ENCODE peak calls at places on chromosomes 16 and 17, in five cellular contexts. M is GM13977; C is tibial nerve; A is fibroblast of pulmonary artery; Y is CD4-positive, alpha-beta T cell. V is an unnamed sample.

GRCh38 chr16:67723151-67723915 is 4.2 kb upstream of the GFOD2 start:
- DNase-seq in M (no peak), C (no peak), A (no peak), Y (no peak), V (no peak)

GRCh38 chr16:75282811-75283281 is 31.4 kb upstream of the BCAR1 start:
- DNase-seq in M (no peak), C (no peak), A (no peak), Y (no peak), V (no peak)

GRCh38 chr17:13665872-13666635 is 64.3 kb upstream of the HS3ST3A1 start:
- DNase-seq in M (no peak), C (no peak), A (no peak), Y (no peak), V (peak)

GRCh38 chr16:30997887-30998711 is 12.3 kb downstream of the STX1B start:
- DNase-seq in M (no peak), C (no peak), A (peak), Y (no peak), V (no peak)

GRCh38 chr16:11330526-11331237 is 14.6 kb upstream of the RMI2 start:
- DNase-seq in M (no peak), C (no peak), A (no peak), Y (no peak), V (no peak)

GRCh38 chr17:72419866-72420774 is 299.3 kb downstream of the SOX9 start:
- DNase-seq in M (peak), C (no peak), A (no peak), Y (no peak), V (no peak)

GRCh38 chr16:2970563-2970962 is 1.4 kb downstream of the PAQR4 start:
- DNase-seq in M (no peak), C (no peak), A (no peak), Y (no peak), V (no peak)

GRCh38 chr17:40695874-40696472 is 7.6 kb downstream of the KRT24 start:
- DNase-seq in M (no peak), C (no peak), A (no peak), Y (no peak), V (no peak)

GRCh38 chr17:60442271-60443201 is 20.2 kb downstream of the CHCT1 start:
- DNase-seq in M (no peak), C (no peak), A (peak), Y (no peak), V (no peak)

GRCh38 chr17:73474370-73474988 is 162.7 kb upstream of the CDC42EP4 start:
- DNase-seq in M (no peak), C (peak), A (peak), Y (no peak), V (no peak)

GRCh38 chr16:53740933-53741531 is 37.1 kb downstream of the FTO start:
- DNase-seq in M (no peak), C (no peak), A (no peak), Y (no peak), V (no peak)

GRCh38 chr16:49562228-49562627 is 188.6 kb downstream of the C16orf78 start:
- DNase-seq in M (no peak), C (no peak), A (no peak), Y (no peak), V (no peak)

GRCh38 chr16:50038756-50039529 is 13.9 kb downstream of the CNEP1R1 start:
- DNase-seq in M (no peak), C (peak), A (no peak), Y (no peak), V (no peak)

GRCh38 chr16:17194190-17194780 is 276.5 kb downstream of the XYLT1 start:
- DNase-seq in M (peak), C (peak), A (peak), Y (peak), V (no peak)

GRCh38 chr16:70258946-70259345 is 7.2 kb upstream of the EXOSC6 start:
- DNase-seq in M (no peak), C (no peak), A (no peak), Y (no peak), V (peak)

GRCh38 chr17:77615672-77616242 is 342.7 kb upstream of the TNRC6C start:
- DNase-seq in M (no peak), C (no peak), A (no peak), Y (no peak), V (no peak)

GRCh38 chr17:74892974-74893911 is at the start of gene FADS6:
- DNase-seq in M (no peak), C (no peak), A (no peak), Y (no peak), V (no peak)

GRCh38 chr16:87580855-87581261 is 21.4 kb upstream of the JPH3 start:
- DNase-seq in M (no peak), C (no peak), A (peak), Y (no peak), V (no peak)

GRCh38 chr17:66540131-66540781 is 237.8 kb downstream of the PRKCA start:
- DNase-seq in M (no peak), C (peak), A (peak), Y (no peak), V (no peak)

GRCh38 chr17:35088647-35088910 is 25.1 kb upstream of the RFFL start:
- DNase-seq in M (no peak), C (peak), A (no peak), Y (no peak), V (no peak)

GRCh38 chr16:17423195-17423594 is 47.6 kb downstream of the XYLT1 start:
- DNase-seq in M (no peak), C (no peak), A (no peak), Y (no peak), V (peak)

GRCh38 chr16:84600343-84601229 is 17.3 kb downstream of the COTL1 start:
- DNase-seq in M (peak), C (no peak), A (no peak), Y (no peak), V (no peak)

GRCh38 chr17:83200231-83200699 is 120.9 kb downstream of the METRNL start:
- DNase-seq in M (no peak), C (peak), A (no peak), Y (no peak), V (peak)

GRCh38 chr17:6534846-6535514 is 21.4 kb downstream of the PITPNM3 start:
- DNase-seq in M (no peak), C (no peak), A (no peak), Y (no peak), V (peak)

GRCh38 chr17:234163-235047 is 53.0 kb upstream of the DOC2B start:
- DNase-seq in M (no peak), C (no peak), A (no peak), Y (no peak), V (peak)

GRCh38 chr16:3094289-3095027 is 4.6 kb downstream of the ZSCAN10 start:
- DNase-seq in M (peak), C (no peak), A (peak), Y (peak), V (no peak)

DNA sequence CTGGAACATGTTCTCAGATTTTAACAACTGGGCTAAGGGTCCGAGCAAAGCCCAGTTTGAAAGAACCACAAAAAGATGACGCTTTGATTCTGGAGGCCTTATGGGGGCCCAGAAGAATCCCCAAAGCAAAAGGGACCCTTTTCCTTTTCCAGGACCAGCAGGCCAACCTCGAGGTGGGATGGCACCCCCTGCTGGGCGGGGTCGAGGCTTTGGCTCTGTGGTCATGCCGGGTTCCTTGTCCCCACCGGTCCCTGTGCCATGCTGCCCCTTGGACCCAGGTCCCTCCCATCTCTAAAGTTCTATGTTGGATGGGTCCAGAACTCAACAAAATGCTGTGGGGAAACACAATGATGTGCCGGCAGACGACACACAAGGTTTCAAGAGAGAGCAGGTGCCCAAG is 30.9 kb downstream of the TMEM204 start:
- DNase-seq in M (peak), C (no peak), A (no peak), Y (no peak), V (no peak)
- TF ChIP-seq CTCF in M (peak), C (no peak), A (peak), Y (no peak), V (peak)

GRCh38 chr17:32593003-32593402 is 106.2 kb downstream of the CDK5R1 start:
- DNase-seq in M (no peak), C (no peak), A (no peak), Y (no peak), V (no peak)

GRCh38 chr17:32590974-32591373 is 104.2 kb downstream of the CDK5R1 start:
- DNase-seq in M (no peak), C (no peak), A (no peak), Y (no peak), V (no peak)

GRCh38 chr17:32591428-32591827 is 104.6 kb downstream of the CDK5R1 start:
- DNase-seq in M (no peak), C (no peak), A (no peak), Y (no peak), V (no peak)

GRCh38 chr17:32596206-32596605 is 109.4 kb downstream of the CDK5R1 start:
- DNase-seq in M (no peak), C (no peak), A (no peak), Y (no peak), V (no peak)

GRCh38 chr17:32596666-32597065 is 109.9 kb downstream of the CDK5R1 start:
- DNase-seq in M (peak), C (no peak), A (no peak), Y (no peak), V (no peak)
- TF ChIP-seq CTCF in M (no peak), C (no peak), A (no peak), Y (no peak), V (no peak)

DNA sequence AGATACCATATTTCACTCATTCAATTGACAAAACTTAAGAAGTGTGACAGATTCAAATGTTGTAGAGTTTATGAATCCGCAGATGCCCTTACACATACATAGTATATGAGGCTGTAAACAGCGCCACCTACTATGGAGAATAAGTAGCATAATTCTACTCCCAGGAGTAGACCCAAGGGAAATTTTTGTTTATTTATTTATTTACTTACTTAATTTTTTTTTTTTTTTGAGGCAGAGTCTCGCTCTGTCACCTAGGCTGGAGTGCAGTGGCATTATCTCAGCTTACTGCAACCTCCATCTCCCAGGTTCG is 35.5 kb downstream of the GAN start:
- DNase-seq in M (no peak), C (no peak), A (peak), Y (no peak), V (no peak)
- TF ChIP-seq CTCF in M (no peak), C (no peak), A (no peak), Y (no peak), V (peak)

GRCh38 chr16:86073103-86073625 is 174.2 kb downstream of the IRF8 start:
- DNase-seq in M (no peak), C (no peak), A (no peak), Y (no peak), V (peak)
- TF ChIP-seq CTCF in M (no peak), C (no peak), A (no peak), Y (peak), V (peak)

DNA sequence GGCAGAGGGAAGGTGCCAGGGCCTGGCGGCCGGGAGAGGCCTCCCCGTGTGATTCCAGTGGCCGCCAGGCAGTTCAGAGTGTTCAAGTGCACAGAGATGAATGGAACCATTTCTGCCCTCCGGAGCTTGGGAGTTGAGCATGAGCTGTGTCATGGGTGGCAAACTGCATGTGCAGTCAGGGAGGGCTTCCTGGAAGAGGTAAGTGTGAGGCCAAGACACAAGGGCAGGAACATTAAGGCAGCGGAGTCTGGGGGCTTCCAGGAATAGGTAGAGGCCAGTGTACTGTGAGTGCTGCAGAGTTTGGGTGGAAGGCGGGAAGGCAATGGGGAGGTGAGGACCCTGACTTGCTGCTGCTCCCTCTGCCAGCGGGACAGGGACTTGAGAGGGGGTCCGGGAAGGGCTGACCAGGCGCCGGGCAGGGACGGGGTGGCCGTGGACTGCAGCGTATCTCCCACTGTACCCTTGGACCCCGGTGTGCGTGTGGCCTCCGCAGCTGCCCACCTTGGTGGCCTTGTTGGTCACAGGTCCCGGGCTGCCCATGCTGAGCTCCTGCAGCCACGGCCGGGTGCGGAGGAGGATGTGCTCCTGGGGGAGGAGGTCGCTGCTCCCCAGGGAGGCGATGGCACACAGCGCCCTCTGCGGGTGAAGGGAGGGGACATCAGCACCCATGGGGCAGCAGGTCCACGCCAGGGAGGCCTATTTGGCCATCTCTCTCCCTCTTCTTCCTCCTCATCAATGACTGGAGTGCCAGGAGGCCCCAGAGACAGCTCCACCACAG is 7.5 kb upstream of the CEP131 start:
- DNase-seq in M (peak), C (no peak), A (no peak), Y (no peak), V (no peak)
- TF ChIP-seq CTCF in M (peak), C (no peak), A (peak), Y (no peak), V (peak)

GRCh38 chr17:10197721-10198508 is 491 bp downstream of the GAS7 start:
- DNase-seq in M (no peak), C (no peak), A (no peak), Y (no peak), V (peak)
- TF ChIP-seq CTCF in M (no peak), C (no peak), A (no peak), Y (no peak), V (no peak)

GRCh38 chr16:5466551-5466950 is 369.0 kb upstream of the EEF2KMT start:
- DNase-seq in M (no peak), C (no peak), A (no peak), Y (no peak), V (no peak)
- TF ChIP-seq CTCF in M (no peak), C (no peak), A (no peak), Y (no peak), V (no peak)

GRCh38 chr16:79261461-79261860 is 339.1 kb downstream of the MAF start:
- DNase-seq in M (no peak), C (no peak), A (no peak), Y (peak), V (no peak)
- TF ChIP-seq CTCF in M (peak), C (peak), A (no peak), Y (peak), V (peak)

GRCh38 chr17:19677736-19678379 is 29.3 kb downstream of the ALDH3A2 start:
- DNase-seq in M (no peak), C (no peak), A (no peak), Y (no peak), V (no peak)

GRCh38 chr17:19671433-19671832 is 22.9 kb downstream of the ALDH3A2 start:
- DNase-seq in M (no peak), C (no peak), A (no peak), Y (no peak), V (no peak)

GRCh38 chr17:19670906-19671305 is 22.4 kb downstream of the ALDH3A2 start:
- DNase-seq in M (no peak), C (no peak), A (no peak), Y (no peak), V (no peak)

GRCh38 chr17:19676901-19677300 is 28.4 kb downstream of the ALDH3A2 start:
- DNase-seq in M (no peak), C (no peak), A (no peak), Y (no peak), V (no peak)

GRCh38 chr17:19672009-19672837 is 23.7 kb downstream of the ALDH3A2 start:
- DNase-seq in M (no peak), C (peak), A (no peak), Y (no peak), V (no peak)
- TF ChIP-seq CTCF in M (no peak), C (peak), A (peak), Y (no peak), V (peak)

DNA sequence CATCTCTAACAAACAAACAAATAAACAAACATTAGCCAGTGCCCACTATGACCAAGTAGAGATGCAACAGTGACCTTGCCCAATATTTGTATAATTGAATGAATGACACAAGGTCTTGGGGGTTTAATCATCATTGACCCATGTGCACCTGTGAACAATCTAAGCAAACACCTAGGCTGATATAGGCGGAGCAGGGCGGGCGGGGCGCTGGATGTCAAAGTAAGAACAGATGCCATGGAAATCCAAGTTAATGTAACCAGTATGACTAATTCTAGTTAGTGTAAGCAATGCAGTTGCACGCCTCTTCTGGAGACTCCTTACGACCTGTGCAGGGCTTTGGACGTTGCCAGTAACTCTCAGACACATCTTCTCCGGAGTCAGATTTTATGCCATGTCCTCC is 17.6 kb downstream of the RCVRN start:
- DNase-seq in M (no peak), C (no peak), A (no peak), Y (no peak), V (no peak)
- TF ChIP-seq CTCF in M (no peak), C (no peak), A (no peak), Y (no peak), V (no peak)

V was measured in chondrocyte.